ENCODE peak calls at places on chromosomes 16 and 17, in six cellular contexts. N is neuronal stem cell, T is IMR-90, O is mesenchymal stem cell, E is mesendoderm, W is H1. V is an unnamed sample.

GRCh38 chr17:56558088-56558487 is 35.4 kb upstream of the NOG start:
- DNase-seq in N (no peak), T (no peak), O (no peak), E (no peak), W (no peak), V (no peak)

GRCh38 chr16:4227040-4227332 is 14.9 kb downstream of the SRL start:
- DNase-seq in N (no peak), T (no peak), O (no peak), E (no peak), W (no peak), V (no peak)

GRCh38 chr16:8777217-8777616 is 20.2 kb downstream of the TMEM186 start:
- DNase-seq in N (no peak), T (no peak), O (no peak), E (no peak), W (no peak), V (no peak)

GRCh38 chr16:77945126-77945525 is 77.2 kb upstream of the CLEC3A start:
- DNase-seq in N (no peak), T (peak; percentile 63), O (peak; percentile 54), E (no peak), W (no peak), V (no peak)

GRCh38 chr16:55526448-55526847 is 17.6 kb downstream of the LPCAT2 start:
- DNase-seq in N (no peak), T (no peak), O (no peak), E (no peak), W (no peak), V (no peak)

GRCh38 chr17:9324864-9325263 is 250.8 kb downstream of the STX8 start:
- DNase-seq in N (no peak), T (peak; percentile 20), O (peak; percentile 29), E (no peak), W (no peak), V (no peak)

GRCh38 chr17:10055251-10055975 is 143.0 kb downstream of the GAS7 start:
- DNase-seq in N (no peak), T (no peak), O (no peak), E (no peak), W (no peak), V (no peak)

GRCh38 chr17:29549169-29549935 is 17.5 kb downstream of the ABHD15 start:
- DNase-seq in N (no peak), T (peak; percentile 44), O (peak; percentile 22), E (no peak), W (no peak), V (no peak)

GRCh38 chr16:11389083-11389482 is 43.8 kb downstream of the RMI2 start:
- DNase-seq in N (no peak), T (no peak), O (no peak), E (no peak), W (no peak), V (no peak)

GRCh38 chr16:84885024-84885910 is 65.5 kb downstream of the CRISPLD2 start:
- DNase-seq in N (peak; percentile 24), T (no peak), O (no peak), E (peak; percentile 68), W (no peak), V (peak; percentile 47)

GRCh38 chr17:39979021-39979660 is 1.5 kb upstream of the PSMD3 start:
- DNase-seq in N (no peak), T (peak; percentile 96), O (peak; percentile 70), E (peak; percentile 43), W (no peak), V (no peak)

GRCh38 chr16:20404637-20405036 is at the start of gene PDILT:
- DNase-seq in N (no peak), T (no peak), O (no peak), E (no peak), W (no peak), V (no peak)

GRCh38 chr17:45155029-45155428 is 6.6 kb upstream of the HEXIM2 start:
- DNase-seq in N (no peak), T (no peak), O (no peak), E (no peak), W (no peak), V (no peak)

GRCh38 chr16:53773150-53773846 is 69.3 kb downstream of the FTO start:
- DNase-seq in N (peak; percentile 55), T (peak; percentile 79), O (peak; percentile 83), E (peak; percentile 67), W (no peak), V (no peak)

GRCh38 chr17:17514993-17515920 is 19.1 kb upstream of the RASD1 start:
- DNase-seq in N (no peak), T (peak; percentile 25), O (peak; percentile 35), E (peak; percentile 59), W (peak; percentile 33), V (peak; percentile 87)

GRCh38 chr17:48194097-48194550 is 86.6 kb downstream of the SNX11 start:
- DNase-seq in N (no peak), T (peak; percentile 47), O (peak; percentile 71), E (no peak), W (no peak), V (no peak)

GRCh38 chr17:56903560-56903959 is 10.3 kb downstream of the TRIM25 start:
- DNase-seq in N (no peak), T (no peak), O (no peak), E (no peak), W (no peak), V (no peak)

GRCh38 chr17:64641499-64641898 is 20.6 kb downstream of the SMURF2 start:
- DNase-seq in N (no peak), T (peak; percentile 91), O (peak; percentile 85), E (peak; percentile 37), W (no peak), V (no peak)

GRCh38 chr16:12268602-12269001 is 292.1 kb downstream of the SNX29 start:
- DNase-seq in N (no peak), T (no peak), O (peak; percentile 8), E (no peak), W (no peak), V (no peak)

GRCh38 chr17:4110152-4110551 is 32.7 kb downstream of the ZZEF1 start:
- DNase-seq in N (no peak), T (peak; percentile 79), O (peak; percentile 46), E (no peak), W (no peak), V (no peak)

GRCh38 chr16:17784073-17784472 is 313.3 kb upstream of the XYLT1 start:
- DNase-seq in N (peak; percentile 52), T (peak; percentile 56), O (no peak), E (peak; percentile 70), W (no peak), V (no peak)

GRCh38 chr17:65409381-65409780 is 152.1 kb downstream of the AXIN2 start:
- DNase-seq in N (no peak), T (peak; percentile 6), O (no peak), E (no peak), W (no peak), V (no peak)

GRCh38 chr16:62213763-62214162 is 177.5 kb upstream of the CDH8 start:
- DNase-seq in N (no peak), T (no peak), O (no peak), E (peak; percentile 77), W (peak; percentile 29), V (peak; percentile 81)

GRCh38 chr17:67359960-67360817 is 6.2 kb downstream of the PSMD12 start:
- DNase-seq in N (no peak), T (peak; percentile 45), O (peak; percentile 18), E (peak; percentile 76), W (no peak), V (no peak)
- H3K23ac ChIP-seq in N (no peak overlapping the region), T (peak overlapping the region; percentile 47), O (no peak overlapping the region), E (no peak overlapping the region), W (no peak overlapping the region), V (no peak overlapping the region)

GRCh38 chr16:75261590-75262078 is 10.2 kb upstream of the BCAR1 start:
- DNase-seq in N (no peak), T (no peak), O (no peak), E (no peak), W (no peak), V (no peak)

GRCh38 chr16:75262800-75263127 is 11.3 kb upstream of the BCAR1 start:
- DNase-seq in N (no peak), T (no peak), O (no peak), E (no peak), W (no peak), V (no peak)

GRCh38 chr16:75263291-75263962 is 12.0 kb upstream of the BCAR1 start:
- DNase-seq in N (no peak), T (no peak), O (peak; percentile 19), E (no peak), W (no peak), V (peak; percentile 27)

GRCh38 chr16:75260856-75261589 is 9.6 kb upstream of the BCAR1 start:
- DNase-seq in N (no peak), T (no peak), O (no peak), E (no peak), W (no peak), V (peak; percentile 37)

GRCh38 chr16:75262104-75262799 is 10.8 kb upstream of the BCAR1 start:
- DNase-seq in N (no peak), T (no peak), O (no peak), E (no peak), W (no peak), V (peak; percentile 28)
- H3K23ac ChIP-seq in N (peak overlapping the region; percentile 94), T (peak overlapping the region; percentile 72), O (peak overlapping the region; percentile 20), E (no peak overlapping the region), W (no peak overlapping the region), V (no peak overlapping the region)

DNA sequence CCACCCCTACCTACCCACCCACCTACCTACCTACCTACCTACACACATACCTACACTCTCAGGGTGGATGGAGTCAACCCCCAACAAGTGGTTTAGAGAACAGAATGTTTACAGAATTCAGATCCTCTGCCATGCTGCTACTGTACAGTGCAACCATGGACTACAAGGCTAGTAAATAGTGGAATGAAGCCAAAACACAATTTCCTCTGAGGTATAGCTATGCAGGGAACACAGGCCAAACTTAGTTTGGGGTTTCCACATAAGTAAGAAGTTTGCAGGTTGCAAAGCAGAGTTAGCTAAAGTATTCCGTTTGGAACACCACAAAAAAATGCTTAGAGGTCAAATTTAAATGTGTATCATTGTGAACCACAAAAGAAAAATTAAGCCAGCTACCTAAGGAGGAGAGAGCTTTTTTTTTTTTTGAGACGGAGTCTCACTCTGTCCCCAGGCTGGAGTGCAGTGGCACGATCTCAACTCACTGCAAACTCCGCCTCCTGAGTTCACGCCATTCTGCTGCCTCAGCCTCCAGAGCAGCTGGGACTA is 2.7 kb upstream of the AP1G1 start:
- DNase-seq in N (no peak), T (peak; percentile 60), O (peak; percentile 54), E (no peak), W (no peak), V (no peak)
- H3K23ac ChIP-seq in N (no peak overlapping the region), T (no peak overlapping the region), O (no peak overlapping the region), E (no peak overlapping the region), W (no peak overlapping the region), V (no peak overlapping the region)

GRCh38 chr16:86857807-86858206 is 279.5 kb downstream of the FOXL1 start:
- DNase-seq in N (no peak), T (no peak), O (no peak), E (no peak), W (no peak), V (no peak)
- H3K23ac ChIP-seq in N (no peak overlapping the region), T (peak overlapping the region; percentile 24), O (no peak overlapping the region), E (no peak overlapping the region), W (no peak overlapping the region), V (no peak overlapping the region)

V was measured in H9.